ENCODE peak calls at places on chromosomes 11 and 22, in seven cellular contexts. Y is brain microvascular endothelial cell, Q is GM12865, A is fibroblast of the aortic adventitia, J is HCT116, W is A549, L is H7. T is an unnamed sample.

GRCh38 chr22:46111645-46112306 is 38.5 kb upstream of the PPARA start:
- DNase-seq in Y (no peak), Q (no peak), A (no peak), J (no peak), W (no peak), L (peak), T (no peak)

GRCh38 chr22:24503137-24503850 is 8.2 kb downstream of the UPB1 start:
- DNase-seq in Y (peak), Q (peak), A (peak), J (peak), W (peak), L (peak), T (peak)

GRCh38 chr22:46390652-46391301 is 55.3 kb downstream of the TRMU start:
- DNase-seq in Y (peak), Q (no peak), A (peak), J (no peak), W (no peak), L (peak), T (no peak)

GRCh38 chr22:50600541-50600940 is at the start of gene MAPK8IP2:
- DNase-seq in Y (no peak), Q (no peak), A (no peak), J (no peak), W (no peak), L (peak), T (no peak)

GRCh38 chr11:67270256-67271211 is 4.3 kb downstream of the GRK2 start:
- DNase-seq in Y (no peak), Q (no peak), A (no peak), J (no peak), W (no peak), L (peak), T (no peak)

GRCh38 chr11:61417670-61418069 is 12.1 kb downstream of the CPSF7 start:
- DNase-seq in Y (no peak), Q (no peak), A (peak), J (no peak), W (no peak), L (no peak), T (no peak)

GRCh38 chr11:128463975-128464374 is 123.4 kb downstream of the ETS1 start:
- DNase-seq in Y (peak), Q (no peak), A (no peak), J (no peak), W (no peak), L (no peak), T (no peak)

GRCh38 chr11:6452219-6452618 is 11.4 kb upstream of the HPX start:
- DNase-seq in Y (no peak), Q (no peak), A (peak), J (no peak), W (no peak), L (no peak), T (no peak)

GRCh38 chr11:69390561-69390960 is 90.9 kb upstream of the LINC01488 start:
- DNase-seq in Y (no peak), Q (no peak), A (no peak), J (no peak), W (no peak), L (no peak), T (no peak)

GRCh38 chr11:113934797-113935196 is 30.2 kb downstream of the HTR3B start:
- DNase-seq in Y (no peak), Q (no peak), A (no peak), J (no peak), W (no peak), L (no peak), T (no peak)

GRCh38 chr22:49330421-49331222 is 497.1 kb downstream of the BRD1 start:
- DNase-seq in Y (no peak), Q (no peak), A (no peak), J (no peak), W (no peak), L (peak), T (no peak)

GRCh38 chr11:128481135-128481534 is 106.2 kb downstream of the ETS1 start:
- DNase-seq in Y (no peak), Q (no peak), A (peak), J (no peak), W (no peak), L (no peak), T (no peak)

GRCh38 chr11:131626761-131627160 is 256.3 kb downstream of the NTM start:
- DNase-seq in Y (no peak), Q (no peak), A (no peak), J (no peak), W (no peak), L (peak), T (no peak)

GRCh38 chr11:10558288-10558687 is 10.2 kb downstream of the LYVE1 start:
- DNase-seq in Y (no peak), Q (no peak), A (no peak), J (no peak), W (no peak), L (no peak), T (no peak)

GRCh38 chr22:33666661-33667619 is 253.3 kb downstream of the LARGE1 start:
- DNase-seq in Y (no peak), Q (peak), A (no peak), J (no peak), W (no peak), L (peak), T (no peak)

GRCh38 chr11:45765836-45766235 is 39.1 kb upstream of the SLC35C1 start:
- DNase-seq in Y (no peak), Q (no peak), A (no peak), J (no peak), W (no peak), L (no peak), T (no peak)

GRCh38 chr22:20957691-20958440 is 9.2 kb upstream of the AIFM3 start:
- DNase-seq in Y (no peak), Q (peak), A (peak), J (no peak), W (peak), L (peak), T (no peak)

GRCh38 chr11:38784164-38784563 is 2186.1 kb upstream of the RAG2 start:
- DNase-seq in Y (no peak), Q (no peak), A (no peak), J (no peak), W (no peak), L (no peak), T (no peak)

GRCh38 chr11:70547821-70548670 is 149.7 kb downstream of the CTTN start:
- DNase-seq in Y (no peak), Q (no peak), A (no peak), J (no peak), W (no peak), L (peak), T (no peak)

GRCh38 chr11:8807544-8808225 is 103.3 kb upstream of the AKIP1 start:
- DNase-seq in Y (no peak), Q (no peak), A (peak), J (no peak), W (no peak), L (no peak), T (no peak)

GRCh38 chr11:111982532-111983186 is 42.5 kb upstream of the DLAT start:
- DNase-seq in Y (no peak), Q (no peak), A (no peak), J (no peak), W (no peak), L (no peak), T (no peak)

GRCh38 chr11:31214337-31214736 is 155.2 kb downstream of the DCDC1 start:
- DNase-seq in Y (no peak), Q (no peak), A (no peak), J (no peak), W (no peak), L (peak), T (no peak)

GRCh38 chr11:40281055-40281580 is 1178.3 kb downstream of the LRRC4C start:
- DNase-seq in Y (no peak), Q (no peak), A (no peak), J (no peak), W (no peak), L (no peak), T (no peak)

GRCh38 chr11:73866586-73866996 is 10.1 kb downstream of the COA4 start:
- DNase-seq in Y (peak), Q (no peak), A (peak), J (peak), W (peak), L (no peak), T (no peak)

GRCh38 chr22:50656122-50657070 is 16.2 kb upstream of the SHANK3 start:
- DNase-seq in Y (no peak), Q (no peak), A (peak), J (no peak), W (peak), L (peak), T (no peak)

GRCh38 chr11:117189191-117189940 is 9.8 kb upstream of the TAGLN start:
- DNase-seq in Y (no peak), Q (peak), A (no peak), J (no peak), W (no peak), L (no peak), T (no peak)

GRCh38 chr11:117600261-117600783 is 196.7 kb downstream of the DSCAML1 start:
- DNase-seq in Y (no peak), Q (no peak), A (no peak), J (no peak), W (no peak), L (no peak), T (no peak)

GRCh38 chr11:57499983-57500461 is 15.5 kb downstream of the SLC43A1 start:
- DNase-seq in Y (no peak), Q (no peak), A (no peak), J (no peak), W (no peak), L (peak), T (no peak)
- H3K4me3 ChIP-seq in Y (peak), Q (no peak), A (peak), J (peak), W (peak), L (peak), T (no peak)

GRCh38 chr22:37043214-37043827 is 8.2 kb upstream of the KCTD17 start:
- DNase-seq in Y (no peak), Q (no peak), A (no peak), J (no peak), W (no peak), L (no peak), T (no peak)
- H3K4me3 ChIP-seq in Y (no peak), Q (no peak), A (no peak), J (no peak), W (no peak), L (no peak), T (no peak)

DNA sequence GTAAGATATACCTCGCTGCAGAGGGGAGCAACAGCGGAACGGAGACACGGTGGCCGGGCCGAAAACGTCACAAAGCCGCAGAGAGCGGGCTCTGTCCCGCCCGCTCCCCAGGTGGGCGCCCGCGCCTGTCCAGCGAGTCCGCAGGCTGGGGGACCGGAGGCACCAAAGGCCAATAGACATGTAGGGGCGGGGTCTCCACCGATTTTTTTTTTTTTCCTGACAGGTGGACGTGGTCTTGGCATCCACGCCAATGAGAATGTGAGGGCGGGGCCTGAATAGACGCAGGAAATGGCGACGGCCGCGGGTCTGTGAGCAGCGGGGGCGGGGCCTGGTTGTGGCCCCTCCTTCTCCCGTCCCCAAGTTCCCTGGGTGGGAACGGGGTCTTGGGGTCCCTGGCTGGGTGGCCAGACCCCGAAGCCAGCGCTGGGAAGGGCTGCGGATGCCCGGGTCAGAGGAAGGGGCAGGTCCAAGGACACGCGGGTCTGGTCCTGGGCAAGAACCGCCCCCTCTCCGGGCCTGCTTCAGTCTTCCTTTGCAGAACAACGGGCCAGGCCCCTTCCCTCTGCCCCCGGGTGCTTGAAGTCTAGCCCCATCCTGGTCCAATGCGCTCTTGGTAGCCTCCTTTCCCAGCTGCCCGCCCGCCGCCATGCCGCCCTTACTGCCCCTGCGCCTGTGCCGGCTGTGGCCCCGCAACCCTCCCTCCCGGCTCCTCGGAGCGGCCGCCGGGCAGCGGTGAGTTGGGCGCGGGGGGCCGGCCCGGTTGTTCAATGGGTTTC is at the start of gene DNAJC4:
- DNase-seq in Y (peak), Q (peak), A (peak), J (peak), W (peak), L (peak), T (peak)
- H3K4me3 ChIP-seq in Y (peak), Q (peak), A (peak), J (peak), W (peak), L (peak), T (peak)

GRCh38 chr22:47976219-47976618 is 1213.8 kb downstream of the TBC1D22A start:
- DNase-seq in Y (no peak), Q (no peak), A (no peak), J (no peak), W (no peak), L (no peak), T (no peak)
- H3K4me3 ChIP-seq in Y (no peak), Q (no peak), A (no peak), J (no peak), W (no peak), L (no peak), T (no peak)

GRCh38 chr11:115324569-115325432 is 179.4 kb downstream of the CADM1 start:
- DNase-seq in Y (peak), Q (peak), A (peak), J (no peak), W (peak), L (peak), T (no peak)
- H3K4me3 ChIP-seq in Y (no peak), Q (no peak), A (no peak), J (no peak), W (no peak), L (no peak), T (no peak)

GRCh38 chr11:77040401-77040777 is 6.2 kb downstream of the B3GNT6 start:
- DNase-seq in Y (no peak), Q (no peak), A (no peak), J (no peak), W (no peak), L (no peak), T (no peak)

GRCh38 chr11:77038029-77038824 is 4.0 kb downstream of the B3GNT6 start:
- DNase-seq in Y (no peak), Q (no peak), A (no peak), J (no peak), W (no peak), L (no peak), T (no peak)

GRCh38 chr11:77038825-77039326 is 4.7 kb downstream of the B3GNT6 start:
- DNase-seq in Y (no peak), Q (peak), A (no peak), J (no peak), W (no peak), L (no peak), T (no peak)

GRCh38 chr11:77040889-77041288 is 6.7 kb downstream of the B3GNT6 start:
- DNase-seq in Y (no peak), Q (no peak), A (no peak), J (no peak), W (no peak), L (peak), T (no peak)

GRCh38 chr11:77039491-77040400 is 5.5 kb downstream of the B3GNT6 start:
- DNase-seq in Y (peak), Q (no peak), A (peak), J (no peak), W (no peak), L (peak), T (no peak)
- H3K4me3 ChIP-seq in Y (peak), Q (no peak), A (peak), J (no peak), W (no peak), L (peak), T (peak)

GRCh38 chr11:102487214-102487613 is 34.6 kb upstream of the TMEM123 start:
- DNase-seq in Y (no peak), Q (no peak), A (peak), J (no peak), W (no peak), L (no peak), T (no peak)
- H3K4me3 ChIP-seq in Y (no peak), Q (no peak), A (no peak), J (no peak), W (no peak), L (no peak), T (no peak)